ENCODE peak calls at places on chromosomes 3 and 15, in seven cellular contexts. J, I, D, C, K, V and T are unnamed samples.

GRCh38 chr3:89145995-89146394 is 38.6 kb downstream of the EPHA3 start:
- DNase-seq in C (peak; percentile 40), I (no peak), J (no peak), D (no peak), K (peak; percentile 6), V (peak; percentile 90), T (peak; percentile 86)

GRCh38 chr15:69607101-69607500 is 154.5 kb downstream of the RPLP1 start:
- DNase-seq in C (peak; percentile 80), I (no peak), J (no peak), D (no peak), V (no peak), K (peak; percentile 94), T (no peak)

GRCh38 chr15:29873942-29874341 is 51.7 kb upstream of the TJP1 start:
- DNase-seq in V (no peak), I (no peak), C (no peak), J (no peak), D (no peak), K (no peak), T (no peak)

GRCh38 chr3:129315386-129315991 is 36.8 kb downstream of the HMCES start:
- DNase-seq in D (no peak), C (peak; percentile 42), I (no peak), J (no peak), K (peak; percentile 70), V (peak; percentile 41), T (peak; percentile 21)

GRCh38 chr3:129023909-129024308 is 22.8 kb downstream of the EFCC1 start:
- DNase-seq in V (no peak), J (no peak), C (no peak), I (no peak), D (no peak), K (no peak), T (peak; percentile 28)

GRCh38 chr3:11091791-11092190 is 62.5 kb upstream of the HRH1 start:
- DNase-seq in J (no peak), V (no peak), K (no peak), D (no peak), I (no peak), C (no peak), T (no peak)

GRCh38 chr15:99545605-99546004 is 20.2 kb upstream of the MEF2A start:
- DNase-seq in K (no peak), J (no peak), I (no peak), C (no peak), D (no peak), V (no peak), T (no peak)

GRCh38 chr3:125479091-125479490 is 40.9 kb downstream of the SNX4 start:
- DNase-seq in K (no peak), C (no peak), D (no peak), V (no peak), J (no peak), I (no peak), T (peak; percentile 34)

GRCh38 chr15:58616171-58616570 is 133.3 kb downstream of the ADAM10 start:
- DNase-seq in J (no peak), V (no peak), I (no peak), C (no peak), K (no peak), D (no peak), T (no peak)

GRCh38 chr3:124260206-124260915 is 268.4 kb upstream of the ROPN1 start:
- DNase-seq in C (peak; percentile 40), J (no peak), V (peak; percentile 93), I (no peak), K (peak; percentile 14), D (no peak), T (peak; percentile 73)

GRCh38 chr3:69161587-69162196 is 39.3 kb upstream of the LMOD3 start:
- DNase-seq in K (peak; percentile 80), J (no peak), V (peak; percentile 57), I (peak; percentile 40), D (no peak), C (peak; percentile 39), T (peak; percentile 53)

GRCh38 chr3:112889357-112889756 is 42.7 kb upstream of the CD200R1L start:
- DNase-seq in I (no peak), K (no peak), D (no peak), J (no peak), V (no peak), C (peak; percentile 7), T (no peak)

GRCh38 chr3:189041482-189042090 is 130.2 kb upstream of the TPRG1 start:
- DNase-seq in C (peak; percentile 87), D (peak; percentile 69), K (peak; percentile 86), J (peak; percentile 76), V (peak; percentile 53), I (peak; percentile 23), T (peak; percentile 45)

GRCh38 chr3:49769926-49770325 is 16.4 kb downstream of the IP6K1 start:
- DNase-seq in V (no peak), I (no peak), J (no peak), C (no peak), D (no peak), K (no peak), T (no peak)

GRCh38 chr15:101128191-101128590 is 123.7 kb downstream of the CHSY1 start:
- DNase-seq in I (no peak), C (peak; percentile 70), K (peak; percentile 78), V (peak; percentile 93), D (no peak), J (no peak), T (peak; percentile 99)

GRCh38 chr3:69748503-69748902 is 9.2 kb downstream of the MITF start:
- DNase-seq in C (no peak), V (peak; percentile 45), J (no peak), I (no peak), D (no peak), K (no peak), T (no peak)

GRCh38 chr15:60893886-60894285 is 335.2 kb downstream of the RORA start:
- DNase-seq in D (no peak), C (no peak), K (no peak), V (no peak), J (no peak), I (no peak), T (no peak)

GRCh38 chr3:190495796-190496195 is 18.1 kb upstream of the IL1RAP start:
- DNase-seq in D (no peak), K (peak; percentile 37), V (no peak), J (no peak), C (no peak), I (no peak), T (no peak)

GRCh38 chr15:101562428-101563059 is 73.0 kb upstream of the PCSK6 start:
- DNase-seq in C (no peak), I (no peak), J (no peak), V (no peak), D (peak; percentile 23), K (no peak), T (no peak)

GRCh38 chr3:67382551-67382950 is 271.9 kb downstream of the SUCLG2 start:
- DNase-seq in J (no peak), V (no peak), C (peak; percentile 34), K (no peak), I (no peak), D (no peak), T (peak; percentile 5)

GRCh38 chr3:10219737-10220136 is 28.5 kb upstream of the TATDN2 start:
- DNase-seq in I (no peak), D (no peak), C (no peak), V (no peak), K (no peak), J (no peak), T (no peak)

GRCh38 chr15:92915766-92916435 is 15.8 kb downstream of the CHD2 start:
- DNase-seq in C (peak; percentile 72), D (no peak), I (no peak), V (no peak), K (peak; percentile 83), J (no peak), T (peak; percentile 47)

GRCh38 chr3:52278510-52279069 is at the start of gene WDR82:
- DNase-seq in D (peak; percentile 99), I (peak; percentile 92), K (peak; percentile 95), J (peak; percentile 97), V (peak; percentile 92), C (peak; percentile 96), T (peak; percentile 89)
- H3K23ac ChIP-seq in D (no peak within 1 kb of the TSS), I (peak within 1 kb of the TSS; percentile 99), K (no peak within 1 kb of the TSS), J (no peak within 1 kb of the TSS), V (peak within 1 kb of the TSS; percentile 97), C (peak within 1 kb of the TSS; percentile 97), T (peak within 1 kb of the TSS; percentile 100)

DNA sequence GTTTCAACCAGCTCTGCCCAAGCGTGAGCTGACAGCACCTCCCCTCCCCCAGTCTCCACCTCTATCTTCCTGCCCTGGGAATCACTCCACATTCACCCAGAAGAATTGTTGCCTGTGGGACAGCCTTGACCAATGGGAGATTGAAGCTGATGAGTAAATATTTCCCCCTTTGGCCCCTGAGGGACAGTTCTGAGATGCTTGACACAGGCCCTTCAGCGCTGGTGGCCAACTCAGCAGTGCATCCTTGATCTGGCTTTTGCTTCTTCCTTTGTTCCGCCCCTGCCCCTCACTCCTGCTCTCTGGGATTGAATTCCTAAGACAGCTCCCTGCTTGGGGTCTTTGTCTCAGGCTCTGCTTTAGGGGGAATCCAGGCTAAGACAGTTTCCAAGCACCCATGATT is 13.1 kb upstream of the SKIC8 start:
- DNase-seq in C (no peak), D (no peak), J (no peak), K (no peak), I (no peak), V (no peak), T (no peak)
- H3K23ac ChIP-seq in C (no peak overlapping the region), D (no peak overlapping the region), J (no peak overlapping the region), K (no peak overlapping the region), I (no peak overlapping the region), V (no peak overlapping the region), T (no peak overlapping the region)

DNA sequence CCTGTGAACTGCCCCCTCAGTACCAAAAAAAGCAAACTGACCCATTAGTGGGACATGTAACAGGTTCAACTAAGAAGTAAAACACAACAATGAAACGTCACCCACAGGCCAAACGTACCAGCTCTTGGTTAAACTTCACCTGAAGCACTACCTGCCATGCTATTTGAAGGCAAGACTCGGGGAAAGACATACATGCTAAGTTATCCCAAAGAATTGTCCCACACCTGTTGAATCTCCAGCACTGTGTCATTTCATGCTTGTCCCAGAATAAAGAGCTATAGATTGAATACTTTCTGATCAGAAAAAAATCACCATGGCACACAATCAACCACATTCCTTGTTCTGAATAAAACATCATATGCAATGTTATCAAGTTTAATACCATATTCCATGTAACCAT is 195.4 kb upstream of the WNT5A start:
- DNase-seq in I (no peak), V (no peak), C (no peak), J (no peak), K (no peak), D (no peak), T (no peak)
- H3K23ac ChIP-seq in I (no peak overlapping the region), V (no peak overlapping the region), C (no peak overlapping the region), J (no peak overlapping the region), K (no peak overlapping the region), D (no peak overlapping the region), T (no peak overlapping the region)

DNA sequence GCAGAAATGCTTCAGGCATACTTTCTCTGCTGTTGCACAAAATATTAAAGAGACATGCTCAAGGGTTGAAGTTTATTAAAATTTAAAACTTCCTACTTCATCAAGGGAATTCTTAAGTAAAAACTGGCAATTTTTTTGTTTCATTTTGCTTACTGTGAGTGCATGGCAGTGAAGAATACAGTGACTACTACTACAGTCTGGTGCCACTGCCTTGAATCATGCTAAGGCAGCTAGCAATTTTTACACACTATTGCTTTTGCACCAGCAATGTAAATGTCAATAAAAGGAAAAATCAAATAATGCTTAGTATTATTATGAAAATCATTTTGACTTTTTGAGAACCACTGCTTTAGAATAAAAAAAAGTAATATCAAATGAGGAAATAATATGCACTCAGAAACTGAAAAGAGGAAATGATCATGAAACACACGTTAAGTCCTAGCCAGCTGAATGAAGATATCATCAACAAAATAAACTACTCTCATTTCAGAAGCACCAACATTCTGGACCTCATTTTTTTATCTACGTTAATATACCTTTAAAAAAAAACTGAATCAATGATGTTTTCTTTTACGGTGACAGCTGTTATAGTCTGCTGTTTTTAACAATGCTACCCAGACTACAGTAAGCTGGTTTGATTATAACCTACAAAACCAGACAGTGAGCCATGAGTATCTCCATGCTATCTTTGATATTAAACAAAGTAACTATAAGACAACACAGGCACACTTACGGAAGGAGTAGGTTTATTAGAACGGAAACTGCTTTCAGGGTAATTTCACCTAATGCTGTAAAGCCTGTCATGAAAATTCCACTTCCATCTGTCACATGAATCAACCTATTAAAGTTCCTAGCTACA is 33.3 kb downstream of the VPS13C start:
- DNase-seq in C (no peak), J (no peak), D (no peak), I (no peak), K (no peak), V (no peak), T (no peak)
- H3K23ac ChIP-seq in C (no peak overlapping the region), J (no peak overlapping the region), D (no peak overlapping the region), I (no peak overlapping the region), K (no peak overlapping the region), V (no peak overlapping the region), T (no peak overlapping the region)